ENCODE peak calls at places on chromosomes 16 and 17, in ten cellular contexts. H is A549, F is bronchial epithelial cell, U is pancreas, L is SK-N-MC, R is heart right ventricle, I is AG04450, S is retinal pigment epithelial cell, T is brain microvascular endothelial cell, P is psoas muscle. C is an unnamed sample.

GRCh38 chr17:79338589-79338988 is 264.0 kb downstream of the ENGASE start:
- DNase-seq in H (peak; percentile 35), F (peak; percentile 75), U (no peak), L (no peak), R (no peak), I (no peak), S (no peak), T (no peak), P (no peak), C (no peak)

GRCh38 chr16:85752511-85753420 is 1.9 kb upstream of the C16orf74 start:
- DNase-seq in H (no peak), F (peak; percentile 58), U (peak; percentile 78), L (no peak), R (peak; percentile 27), I (no peak), S (no peak), T (peak; percentile 43), P (no peak), C (no peak)

GRCh38 chr16:70466812-70467090 is 12.4 kb downstream of the FCSK start:
- DNase-seq in H (no peak), F (no peak), U (no peak), L (no peak), R (no peak), I (no peak), S (no peak), T (no peak), P (no peak), C (no peak)

GRCh38 chr16:58026139-58026704 is 668 bp downstream of the MMP15 start:
- DNase-seq in H (peak; percentile 64), F (no peak), U (peak; percentile 69), L (no peak), R (peak; percentile 73), I (no peak), S (no peak), T (peak; percentile 9), P (peak; percentile 64), C (peak; percentile 82)

GRCh38 chr17:79407385-79407784 is 203.5 kb downstream of the RBFOX3 start:
- DNase-seq in H (no peak), F (no peak), U (no peak), L (no peak), R (no peak), I (no peak), S (no peak), T (no peak), P (no peak), C (no peak)

GRCh38 chr17:27751166-27751565 is 49.2 kb downstream of the NOS2 start:
- DNase-seq in H (no peak), F (no peak), U (no peak), L (no peak), R (no peak), I (no peak), S (no peak), T (no peak), P (no peak), C (no peak)

GRCh38 chr16:83200005-83200779 is 573.4 kb downstream of the CDH13 start:
- DNase-seq in H (peak; percentile 16), F (peak; percentile 95), U (no peak), L (no peak), R (peak; percentile 11), I (no peak), S (no peak), T (no peak), P (no peak), C (no peak)

GRCh38 chr16:81608515-81609209 is 164.1 kb downstream of the CMIP start:
- DNase-seq in H (no peak), F (no peak), U (no peak), L (no peak), R (no peak), I (no peak), S (no peak), T (peak; percentile 71), P (peak; percentile 44), C (no peak)

GRCh38 chr17:37667039-37667438 is 23.8 kb upstream of the DDX52 start:
- DNase-seq in H (no peak), F (no peak), U (no peak), L (no peak), R (no peak), I (no peak), S (no peak), T (no peak), P (no peak), C (no peak)

GRCh38 chr17:81517339-81518112 is 4.9 kb upstream of the ACTG1 start:
- DNase-seq in H (no peak), F (no peak), U (no peak), L (no peak), R (peak; percentile 14), I (no peak), S (no peak), T (no peak), P (peak; percentile 19), C (peak; percentile 61)
- H3K4me3 ChIP-seq in H (no peak overlapping the region), F (no peak overlapping the region), U (no peak overlapping the region), L (no peak overlapping the region), R (peak overlapping the region; percentile 99), I (peak overlapping the region; percentile 17), S (no peak overlapping the region), T (peak overlapping the region; percentile 20), P (peak overlapping the region; percentile 86), C (no peak overlapping the region)

GRCh38 chr16:49856741-49857330 is 924 bp upstream of the ZNF423 start:
- DNase-seq in H (peak; percentile 78), F (peak; percentile 11), U (peak; percentile 74), L (no peak), R (peak; percentile 83), I (peak; percentile 6), S (peak; percentile 39), T (peak; percentile 81), P (peak; percentile 86), C (peak; percentile 75)
- H3K4me3 ChIP-seq in H (peak overlapping the region; percentile 97), F (peak overlapping the region; percentile 43), U (no peak overlapping the region), L (peak overlapping the region; percentile 73), R (peak overlapping the region; percentile 83), I (peak overlapping the region; percentile 46), S (peak overlapping the region; percentile 42), T (peak overlapping the region; percentile 53), P (peak overlapping the region; percentile 74), C (peak overlapping the region; percentile 56)

GRCh38 chr17:233473-233941 is 52.1 kb upstream of the DOC2B start:
- DNase-seq in H (no peak), F (no peak), U (peak; percentile 1), L (no peak), R (no peak), I (no peak), S (no peak), T (no peak), P (no peak), C (peak; percentile 31)

GRCh38 chr17:231966-232807 is 50.7 kb upstream of the DOC2B start:
- DNase-seq in H (no peak), F (no peak), U (peak; percentile 1), L (no peak), R (no peak), I (no peak), S (no peak), T (no peak), P (no peak), C (peak; percentile 8)

GRCh38 chr17:236641-237405 is 55.4 kb upstream of the DOC2B start:
- DNase-seq in H (no peak), F (no peak), U (no peak), L (no peak), R (no peak), I (no peak), S (no peak), T (no peak), P (no peak), C (peak; percentile 28)

GRCh38 chr17:235831-236640 is 54.6 kb upstream of the DOC2B start:
- DNase-seq in H (no peak), F (no peak), U (peak; percentile 1), L (no peak), R (no peak), I (no peak), S (no peak), T (no peak), P (no peak), C (peak; percentile 27)

DNA sequence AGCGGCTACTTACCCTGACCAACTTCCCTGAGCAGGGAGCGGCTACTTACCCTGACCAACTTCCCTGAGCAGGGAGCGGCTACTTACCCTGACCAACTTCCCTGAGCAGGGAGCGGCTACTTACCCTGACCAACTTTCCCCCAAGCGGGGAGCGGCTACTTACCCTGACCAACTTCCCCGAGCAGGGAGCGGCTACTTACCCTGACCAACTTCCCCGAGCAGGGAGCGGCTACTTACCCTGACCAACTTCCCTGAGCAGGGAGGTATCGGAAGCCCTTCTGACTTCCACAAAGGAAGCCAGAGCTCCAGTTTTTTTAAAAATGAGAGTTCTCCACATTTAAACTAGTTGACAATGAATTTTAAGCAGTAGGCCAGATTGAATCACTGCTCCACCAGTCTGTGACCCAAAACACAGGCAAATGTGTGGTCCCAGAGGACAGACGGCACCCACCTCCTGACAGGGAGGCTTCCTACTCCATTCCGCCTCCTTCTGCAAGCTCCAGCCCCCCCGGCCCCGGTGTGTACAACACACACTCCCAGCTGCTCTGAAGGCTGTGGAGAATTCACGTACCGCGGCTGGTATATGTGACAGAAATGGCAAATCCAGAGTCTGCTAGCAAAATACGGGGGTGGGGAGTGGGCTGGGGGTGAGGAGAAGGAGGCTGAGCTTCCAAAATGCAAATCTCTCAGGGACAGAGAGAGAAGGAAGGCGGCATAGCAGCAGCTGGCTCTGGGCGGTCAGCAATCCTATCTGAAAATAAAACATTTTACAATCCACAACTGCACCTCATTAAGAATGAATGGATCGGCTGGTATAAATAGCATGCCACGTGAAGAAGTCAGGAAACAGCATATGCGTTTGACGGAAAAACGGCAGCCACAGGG is 53.0 kb upstream of the DOC2B start:
- DNase-seq in H (no peak), F (no peak), U (peak; percentile 1), L (no peak), R (no peak), I (no peak), S (no peak), T (no peak), P (no peak), C (peak; percentile 27)
- H3K4me3 ChIP-seq in H (no peak overlapping the region), F (no peak overlapping the region), U (no peak overlapping the region), L (no peak overlapping the region), R (peak overlapping the region; percentile 47), I (no peak overlapping the region), S (no peak overlapping the region), T (no peak overlapping the region), P (peak overlapping the region; percentile 30), C (no peak overlapping the region)

GRCh38 chr17:82496529-82497434 is 22.8 kb upstream of the FOXK2 start:
- DNase-seq in H (peak; percentile 97), F (peak; percentile 78), U (peak; percentile 94), L (no peak), R (peak; percentile 97), I (peak; percentile 84), S (no peak), T (peak; percentile 87), P (peak; percentile 98), C (peak; percentile 100)

GRCh38 chr17:82495844-82496528 is 23.5 kb upstream of the FOXK2 start:
- DNase-seq in H (no peak), F (peak; percentile 92), U (no peak), L (no peak), R (no peak), I (no peak), S (no peak), T (no peak), P (no peak), C (no peak)

GRCh38 chr17:82492647-82493516 is 26.6 kb upstream of the FOXK2 start:
- DNase-seq in H (no peak), F (peak; percentile 84), U (no peak), L (no peak), R (no peak), I (peak; percentile 13), S (peak; percentile 75), T (peak; percentile 57), P (peak; percentile 41), C (no peak)

GRCh38 chr17:82493517-82493840 is 26.1 kb upstream of the FOXK2 start:
- DNase-seq in H (no peak), F (no peak), U (no peak), L (no peak), R (no peak), I (no peak), S (no peak), T (no peak), P (no peak), C (no peak)

GRCh38 chr17:82494236-82495055 is 25.1 kb upstream of the FOXK2 start:
- DNase-seq in H (peak; percentile 98), F (peak; percentile 77), U (peak; percentile 82), L (peak; percentile 35), R (peak; percentile 86), I (peak; percentile 91), S (no peak), T (peak; percentile 91), P (peak; percentile 83), C (peak; percentile 89)
- H3K4me3 ChIP-seq in H (peak overlapping the region; percentile 26), F (no peak overlapping the region), U (no peak overlapping the region), L (no peak overlapping the region), R (peak overlapping the region; percentile 19), I (no peak overlapping the region), S (no peak overlapping the region), T (peak overlapping the region; percentile 17), P (peak overlapping the region; percentile 34), C (no peak overlapping the region)

C was measured in left lung.